ENCODE peak calls at places on chromosomes 12 and 14, in ten cellular contexts. One of them, this sample, is unnamed.
A peak's percentile ranks its signal among the peaks of the same experiment; 100 is the strongest.

GRCh38 chr14:94089479-94089878 is 8.4 kb downstream of the IFI27L1 start:
- DNase-seq in kidney tubule cell: peak; percentile 46
- DNase-seq in effector memory CD8-positive, alpha-beta T cell: no peak
- DNase-seq in lower leg skin: no peak
- DNase-seq in globus pallidus: no peak
- DNase-seq in GM12865: no peak
- DNase-seq in colonic mucosa: no peak
- DNase-seq in fibroblast of lung: no peak
- DNase-seq in stimulated activated CD4-positive, alpha-beta T cell treated with anti-CD3 and anti-CD28 coated beads, Interleukin-1b, Interleukin-23, amount 100 ng/mL, for 24 hours: no peak
- DNase-seq in SHP77: no peak
- DNase-seq in this sample: no peak

GRCh38 chr14:100305446-100306255 is 593 bp downstream of the SLC25A29 start:
- DNase-seq in effector memory CD8-positive, alpha-beta T cell: peak; percentile 53
- DNase-seq in kidney tubule cell: peak; percentile 43
- DNase-seq in GM12865: no peak
- DNase-seq in lower leg skin: no peak
- DNase-seq in SHP77: no peak
- DNase-seq in globus pallidus: no peak
- DNase-seq in fibroblast of lung: no peak
- DNase-seq in colonic mucosa: peak; percentile 62
- DNase-seq in stimulated activated CD4-positive, alpha-beta T cell treated with anti-CD3 and anti-CD28 coated beads, Interleukin-1b, Interleukin-23, amount 100 ng/mL, for 24 hours: peak; percentile 24
- DNase-seq in this sample: peak; percentile 17

GRCh38 chr12:46387697-46388096 is 15.1 kb upstream of the SLC38A2 start:
- DNase-seq in GM12865: peak; percentile 76
- DNase-seq in colonic mucosa: no peak
- DNase-seq in fibroblast of lung: no peak
- DNase-seq in globus pallidus: no peak
- DNase-seq in effector memory CD8-positive, alpha-beta T cell: no peak
- DNase-seq in stimulated activated CD4-positive, alpha-beta T cell treated with anti-CD3 and anti-CD28 coated beads, Interleukin-1b, Interleukin-23, amount 100 ng/mL, for 24 hours: no peak
- DNase-seq in kidney tubule cell: peak; percentile 68
- DNase-seq in lower leg skin: no peak
- DNase-seq in SHP77: no peak
- DNase-seq in this sample: no peak

GRCh38 chr14:74619672-74620131 is 7.7 kb upstream of the LTBP2 start:
- DNase-seq in lower leg skin: peak; percentile 72
- DNase-seq in kidney tubule cell: peak; percentile 100
- DNase-seq in GM12865: no peak
- DNase-seq in fibroblast of lung: peak; percentile 97
- DNase-seq in stimulated activated CD4-positive, alpha-beta T cell treated with anti-CD3 and anti-CD28 coated beads, Interleukin-1b, Interleukin-23, amount 100 ng/mL, for 24 hours: no peak
- DNase-seq in SHP77: no peak
- DNase-seq in colonic mucosa: peak; percentile 40
- DNase-seq in effector memory CD8-positive, alpha-beta T cell: no peak
- DNase-seq in globus pallidus: no peak
- DNase-seq in this sample: peak; percentile 98

GRCh38 chr12:29451886-29452285 is 45.6 kb downstream of the OVCH1 start:
- DNase-seq in effector memory CD8-positive, alpha-beta T cell: no peak
- DNase-seq in SHP77: no peak
- DNase-seq in colonic mucosa: no peak
- DNase-seq in GM12865: no peak
- DNase-seq in kidney tubule cell: no peak
- DNase-seq in stimulated activated CD4-positive, alpha-beta T cell treated with anti-CD3 and anti-CD28 coated beads, Interleukin-1b, Interleukin-23, amount 100 ng/mL, for 24 hours: no peak
- DNase-seq in globus pallidus: no peak
- DNase-seq in lower leg skin: no peak
- DNase-seq in fibroblast of lung: no peak
- DNase-seq in this sample: no peak

GRCh38 chr12:226401-226800 is 12.4 kb upstream of the SLC6A12 start:
- DNase-seq in colonic mucosa: no peak
- DNase-seq in SHP77: no peak
- DNase-seq in lower leg skin: no peak
- DNase-seq in kidney tubule cell: no peak
- DNase-seq in effector memory CD8-positive, alpha-beta T cell: no peak
- DNase-seq in stimulated activated CD4-positive, alpha-beta T cell treated with anti-CD3 and anti-CD28 coated beads, Interleukin-1b, Interleukin-23, amount 100 ng/mL, for 24 hours: no peak
- DNase-seq in fibroblast of lung: no peak
- DNase-seq in GM12865: no peak
- DNase-seq in globus pallidus: no peak
- DNase-seq in this sample: no peak

GRCh38 chr12:7242176-7243101 is 53.0 kb downstream of the PEX5 start:
- DNase-seq in effector memory CD8-positive, alpha-beta T cell: no peak
- DNase-seq in lower leg skin: no peak
- DNase-seq in stimulated activated CD4-positive, alpha-beta T cell treated with anti-CD3 and anti-CD28 coated beads, Interleukin-1b, Interleukin-23, amount 100 ng/mL, for 24 hours: no peak
- DNase-seq in SHP77: no peak
- DNase-seq in globus pallidus: no peak
- DNase-seq in fibroblast of lung: no peak
- DNase-seq in colonic mucosa: no peak
- DNase-seq in kidney tubule cell: no peak
- DNase-seq in GM12865: no peak
- DNase-seq in this sample: no peak

GRCh38 chr12:31715283-31715825 is 13.5 kb downstream of the AMN1 start:
- DNase-seq in GM12865: peak; percentile 81
- DNase-seq in kidney tubule cell: no peak
- DNase-seq in stimulated activated CD4-positive, alpha-beta T cell treated with anti-CD3 and anti-CD28 coated beads, Interleukin-1b, Interleukin-23, amount 100 ng/mL, for 24 hours: no peak
- DNase-seq in SHP77: no peak
- DNase-seq in effector memory CD8-positive, alpha-beta T cell: no peak
- DNase-seq in fibroblast of lung: peak; percentile 2
- DNase-seq in colonic mucosa: no peak
- DNase-seq in globus pallidus: peak; percentile 51
- DNase-seq in lower leg skin: no peak
- DNase-seq in this sample: no peak

GRCh38 chr12:105369014-105369413 is 38.5 kb downstream of the C12orf75 start:
- DNase-seq in lower leg skin: no peak
- DNase-seq in globus pallidus: no peak
- DNase-seq in kidney tubule cell: peak; percentile 30
- DNase-seq in stimulated activated CD4-positive, alpha-beta T cell treated with anti-CD3 and anti-CD28 coated beads, Interleukin-1b, Interleukin-23, amount 100 ng/mL, for 24 hours: no peak
- DNase-seq in GM12865: no peak
- DNase-seq in fibroblast of lung: peak; percentile 56
- DNase-seq in colonic mucosa: no peak
- DNase-seq in effector memory CD8-positive, alpha-beta T cell: no peak
- DNase-seq in SHP77: no peak
- DNase-seq in this sample: no peak

GRCh38 chr12:112096667-112097066 is 11.9 kb downstream of the NAA25 start:
- DNase-seq in GM12865: peak; percentile 27
- DNase-seq in effector memory CD8-positive, alpha-beta T cell: no peak
- DNase-seq in stimulated activated CD4-positive, alpha-beta T cell treated with anti-CD3 and anti-CD28 coated beads, Interleukin-1b, Interleukin-23, amount 100 ng/mL, for 24 hours: no peak
- DNase-seq in lower leg skin: no peak
- DNase-seq in colonic mucosa: no peak
- DNase-seq in globus pallidus: no peak
- DNase-seq in fibroblast of lung: peak; percentile 51
- DNase-seq in SHP77: no peak
- DNase-seq in kidney tubule cell: peak; percentile 91
- DNase-seq in this sample: no peak

GRCh38 chr12:74227846-74228545 is 309.6 kb upstream of the ATXN7L3B start:
- DNase-seq in kidney tubule cell: no peak
- DNase-seq in effector memory CD8-positive, alpha-beta T cell: no peak
- DNase-seq in colonic mucosa: no peak
- DNase-seq in GM12865: no peak
- DNase-seq in SHP77: no peak
- DNase-seq in lower leg skin: no peak
- DNase-seq in globus pallidus: no peak
- DNase-seq in stimulated activated CD4-positive, alpha-beta T cell treated with anti-CD3 and anti-CD28 coated beads, Interleukin-1b, Interleukin-23, amount 100 ng/mL, for 24 hours: no peak
- DNase-seq in fibroblast of lung: no peak
- DNase-seq in this sample: no peak

GRCh38 chr14:74360163-74360562 is 11.9 kb downstream of the VRTN start:
- DNase-seq in fibroblast of lung: no peak
- DNase-seq in GM12865: no peak
- DNase-seq in lower leg skin: no peak
- DNase-seq in effector memory CD8-positive, alpha-beta T cell: no peak
- DNase-seq in globus pallidus: no peak
- DNase-seq in kidney tubule cell: no peak
- DNase-seq in SHP77: no peak
- DNase-seq in stimulated activated CD4-positive, alpha-beta T cell treated with anti-CD3 and anti-CD28 coated beads, Interleukin-1b, Interleukin-23, amount 100 ng/mL, for 24 hours: no peak
- DNase-seq in colonic mucosa: no peak
- DNase-seq in this sample: no peak